ENCODE peak calls at places on chromosome 3, in five cellular contexts. R is heart right ventricle; W is stomach; A is CD8-positive, alpha-beta memory T cell; Y is sigmoid colon. Z is an unnamed sample.

GRCh38 chr3:178022599-178022998 is 513.6 kb upstream of the KCNMB2 start:
- DNase-seq in R (no peak), W (no peak), A (no peak), Y (no peak), Z (peak; percentile 26)

GRCh38 chr3:97579365-97579764 is 185.2 kb upstream of the ARL6 start:
- DNase-seq in R (no peak), W (no peak), A (no peak), Y (no peak), Z (no peak)

GRCh38 chr3:71724584-71725278 is 471 bp downstream of the EIF4E3 start:
- DNase-seq in R (peak; percentile 25), W (peak; percentile 43), A (no peak), Y (peak; percentile 73), Z (no peak)

GRCh38 chr3:52704611-52705437 is 767 bp downstream of the GLT8D1 start:
- DNase-seq in R (no peak), W (no peak), A (no peak), Y (no peak), Z (no peak)

GRCh38 chr3:134481166-134481565 is 4.6 kb downstream of the ANAPC13 start:
- DNase-seq in R (no peak), W (no peak), A (no peak), Y (no peak), Z (no peak)

GRCh38 chr3:69959581-69959980 is 40.0 kb upstream of the SAMMSON start:
- DNase-seq in R (no peak), W (no peak), A (no peak), Y (no peak), Z (no peak)

GRCh38 chr3:190646996-190647395 is 133.1 kb downstream of the IL1RAP start:
- DNase-seq in R (no peak), W (no peak), A (no peak), Y (no peak), Z (no peak)

GRCh38 chr3:87218560-87218959 is 8.5 kb upstream of the CHMP2B start:
- DNase-seq in R (no peak), W (no peak), A (no peak), Y (no peak), Z (no peak)

GRCh38 chr3:46849098-46849631 is 14.1 kb downstream of the MYL3 start:
- DNase-seq in R (no peak), W (peak; percentile 11), A (no peak), Y (no peak), Z (no peak)

GRCh38 chr3:30083315-30083714 is 523.1 kb upstream of the TGFBR2 start:
- DNase-seq in R (no peak), W (no peak), A (no peak), Y (no peak), Z (no peak)

GRCh38 chr3:78703944-78704343 is 1063.9 kb downstream of the ROBO1 start:
- DNase-seq in R (no peak), W (no peak), A (no peak), Y (no peak), Z (no peak)

GRCh38 chr3:12687948-12688347 is 24.0 kb upstream of the RAF1 start:
- DNase-seq in R (no peak), W (no peak), A (no peak), Y (no peak), Z (no peak)

GRCh38 chr3:61805510-61806080 is 244.2 kb downstream of the PTPRG start:
- DNase-seq in R (no peak), W (no peak), A (no peak), Y (no peak), Z (no peak)

GRCh38 chr3:188775412-188775811 is 396.4 kb upstream of the TPRG1 start:
- DNase-seq in R (no peak), W (no peak), A (no peak), Y (no peak), Z (no peak)

GRCh38 chr3:188788621-188789081 is 383.1 kb upstream of the TPRG1 start:
- DNase-seq in R (no peak), W (no peak), A (no peak), Y (no peak), Z (no peak)

GRCh38 chr3:152834354-152835310 is at the start of gene P2RY1:
- DNase-seq in R (peak; percentile 57), W (peak; percentile 50), A (no peak), Y (peak; percentile 84), Z (no peak)

GRCh38 chr3:95705786-95706418 is 1108.5 kb upstream of the EPHA6 start:
- DNase-seq in R (no peak), W (no peak), A (no peak), Y (no peak), Z (no peak)

GRCh38 chr3:51371943-51372557 is 13.0 kb upstream of the MANF start:
- DNase-seq in R (no peak), W (peak; percentile 66), A (no peak), Y (no peak), Z (no peak)

GRCh38 chr3:114319453-114319852 is 25.6 kb downstream of the TIGIT start:
- DNase-seq in R (no peak), W (no peak), A (no peak), Y (no peak), Z (no peak)

GRCh38 chr3:186021673-186022362 is 84.0 kb upstream of the TRA2B start:
- DNase-seq in R (no peak), W (no peak), A (no peak), Y (no peak), Z (no peak)

GRCh38 chr3:98697225-98697624 is 65.9 kb upstream of the ST3GAL6 start:
- DNase-seq in R (no peak), W (no peak), A (no peak), Y (no peak), Z (no peak)

GRCh38 chr3:53196575-53197407 is 35.8 kb downstream of the PRKCD start:
- DNase-seq in R (no peak), W (no peak), A (peak; percentile 23), Y (no peak), Z (peak; percentile 12)

GRCh38 chr3:13710251-13710650 is 161.3 kb downstream of the FBLN2 start:
- DNase-seq in R (no peak), W (peak; percentile 9), A (no peak), Y (peak; percentile 21), Z (no peak)

GRCh38 chr3:159208080-159208479 is 406.2 kb downstream of the MFSD1 start:
- DNase-seq in R (no peak), W (no peak), A (no peak), Y (no peak), Z (no peak)

GRCh38 chr3:130601662-130602061 is 84.7 kb downstream of the COL6A6 start:
- DNase-seq in R (no peak), W (no peak), A (no peak), Y (no peak), Z (no peak)

GRCh38 chr3:77816470-77816869 is 776.6 kb downstream of the ROBO2 start:
- DNase-seq in R (no peak), W (no peak), A (no peak), Y (no peak), Z (no peak)

GRCh38 chr3:132730891-132731580 is 8.8 kb upstream of the NPHP3 start:
- DNase-seq in R (peak; percentile 21), W (no peak), A (no peak), Y (no peak), Z (no peak)

GRCh38 chr3:182829761-182830405 is 36.6 kb downstream of the ATP11B start:
- DNase-seq in R (no peak), W (no peak), A (no peak), Y (no peak), Z (no peak)

GRCh38 chr3:172777901-172778300 is 27.4 kb downstream of the ECT2 start:
- DNase-seq in R (no peak), W (no peak), A (no peak), Y (no peak), Z (no peak)

GRCh38 chr3:154176036-154176435 is 54.8 kb downstream of the ARHGEF26 start:
- DNase-seq in R (no peak), W (no peak), A (no peak), Y (no peak), Z (no peak)

GRCh38 chr3:142850395-142851023 is 38.4 kb downstream of the PCOLCE2 start:
- DNase-seq in R (no peak), W (peak; percentile 42), A (no peak), Y (no peak), Z (no peak)

GRCh38 chr3:154540950-154541604 is 111.1 kb upstream of the GPR149 start:
- DNase-seq in R (no peak), W (no peak), A (no peak), Y (no peak), Z (no peak)

GRCh38 chr3:9870978-9871377 is 9.1 kb downstream of the CIDEC start:
- DNase-seq in R (no peak), W (no peak), A (no peak), Y (no peak), Z (no peak)

GRCh38 chr3:112670824-112671223 is 29.9 kb upstream of the CCDC80 start:
- DNase-seq in R (no peak), W (no peak), A (no peak), Y (no peak), Z (no peak)

GRCh38 chr3:5739949-5740348 is 552.4 kb downstream of the EDEM1 start:
- DNase-seq in R (no peak), W (no peak), A (no peak), Y (no peak), Z (no peak)
- H3K27ac ChIP-seq in R (no peak overlapping the region), W (no peak overlapping the region), A (no peak overlapping the region), Y (no peak overlapping the region), Z (no peak overlapping the region)

DNA sequence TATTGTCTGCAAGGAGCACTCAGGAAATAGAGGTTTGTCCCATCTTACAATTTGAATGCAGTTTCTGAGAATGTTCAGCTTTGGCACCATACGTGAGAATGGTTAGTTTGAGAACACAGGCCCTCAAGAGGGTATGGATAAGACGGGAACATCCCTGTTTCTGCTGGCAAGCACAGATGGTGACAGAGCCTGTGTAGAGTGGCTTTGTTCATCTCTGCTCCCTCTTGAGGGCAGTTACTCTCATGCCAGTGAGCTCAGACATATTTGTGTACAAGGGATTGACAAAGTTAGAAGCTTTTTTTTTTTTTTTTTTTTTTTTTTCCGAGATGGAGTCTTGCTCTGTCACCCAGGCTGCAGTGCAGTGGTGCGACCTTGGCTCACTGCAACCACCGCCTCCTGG is 71.5 kb upstream of the FILIP1L start:
- DNase-seq in R (no peak), W (no peak), A (no peak), Y (no peak), Z (no peak)
- H3K27ac ChIP-seq in R (peak overlapping the region; percentile 61), W (no peak overlapping the region), A (no peak overlapping the region), Y (no peak overlapping the region), Z (no peak overlapping the region)

DNA sequence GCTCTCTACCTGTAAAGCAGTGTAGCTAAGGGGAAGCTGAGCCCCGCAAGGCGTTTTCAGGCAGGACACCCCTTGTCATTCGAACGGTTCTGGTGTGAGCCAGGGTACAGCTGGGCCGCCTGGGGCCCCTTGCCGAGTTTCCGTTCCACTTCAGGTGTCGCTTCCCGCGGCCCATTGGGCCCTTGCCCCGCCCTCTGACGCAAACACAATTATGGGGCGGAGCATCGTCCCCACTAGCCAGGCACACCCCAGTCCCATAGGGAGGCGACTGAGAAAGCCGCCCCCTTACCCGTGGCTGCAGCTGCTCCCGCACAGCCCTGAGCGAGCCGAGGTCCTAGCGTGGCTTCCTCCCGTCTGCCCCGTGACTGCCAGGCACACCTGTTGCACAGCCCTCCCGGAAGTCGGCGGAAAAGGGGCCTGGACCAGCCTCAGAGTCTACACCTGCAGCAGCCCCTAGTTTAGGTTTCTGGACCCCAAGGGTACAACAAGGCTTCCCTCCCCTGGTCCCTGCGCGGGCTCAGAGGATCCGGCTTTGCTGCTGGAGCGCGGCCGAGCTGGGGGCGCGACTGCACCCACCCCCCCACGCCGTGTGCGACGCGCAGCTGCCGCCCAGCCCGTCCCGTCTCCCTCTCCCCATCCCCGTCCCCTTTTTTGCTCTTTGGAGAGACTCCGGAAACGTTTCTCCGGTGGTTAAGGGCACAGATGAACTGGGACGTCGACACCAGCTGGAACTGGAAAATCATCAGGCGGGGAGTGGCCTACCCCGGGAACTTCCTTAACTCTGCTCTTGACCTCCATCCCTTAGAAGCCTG is at the start of gene PLSCR2:
- DNase-seq in R (peak; percentile 63), W (peak; percentile 84), A (peak; percentile 68), Y (peak; percentile 85), Z (no peak)
- H3K27ac ChIP-seq in R (peak within 1 kb of the TSS; percentile 29), W (peak within 1 kb of the TSS; percentile 93), A (peak within 1 kb of the TSS; percentile 51), Y (peak within 1 kb of the TSS; percentile 66), Z (no peak within 1 kb of the TSS)

GRCh38 chr3:119433613-119434325 is 29.6 kb downstream of the TMEM39A start:
- DNase-seq in R (no peak), W (no peak), A (no peak), Y (no peak), Z (no peak)
- H3K27ac ChIP-seq in R (no peak overlapping the region), W (no peak overlapping the region), A (no peak overlapping the region), Y (no peak overlapping the region), Z (no peak overlapping the region)

Z was measured in caudate nucleus.